ENCODE peak calls at places on chromosomes 3 and 15, in eight cellular contexts. L, K, D, X, Z, Q, H and R are unnamed samples.

GRCh38 chr15:62391565-62392262 is 226.6 kb upstream of the C2CD4B start:
- DNase-seq in Z (peak; percentile 67), H (peak; percentile 14), X (no peak), K (peak; percentile 5), D (peak; percentile 43), Q (peak; percentile 54), L (peak; percentile 75), R (no peak)

GRCh38 chr15:76932090-76932966 is 779 bp downstream of the RCN2 start:
- DNase-seq in Q (no peak), D (no peak), K (peak; percentile 30), L (peak; percentile 4), H (no peak), X (no peak), Z (no peak), R (no peak)

GRCh38 chr3:151093905-151094304 is 8.4 kb downstream of the MED12L start:
- DNase-seq in L (no peak), X (no peak), Q (no peak), K (peak; percentile 79), D (no peak), H (no peak), Z (no peak), R (no peak)

GRCh38 chr3:60301142-60301541 is 950.1 kb downstream of the FHIT start:
- DNase-seq in Z (no peak), Q (no peak), D (no peak), L (no peak), H (no peak), X (no peak), K (no peak), R (peak; percentile 90)

GRCh38 chr3:128499724-128500275 is 6.8 kb upstream of the GATA2 start:
- DNase-seq in Z (no peak), H (no peak), X (no peak), K (no peak), Q (no peak), L (no peak), D (no peak), R (no peak)

GRCh38 chr3:186901135-186901734 is 29.1 kb upstream of the ST6GAL1 start:
- DNase-seq in Z (no peak), X (no peak), L (no peak), D (no peak), Q (no peak), H (no peak), K (no peak), R (peak; percentile 62)

GRCh38 chr3:147616998-147617619 is 207.9 kb downstream of the ZIC1 start:
- DNase-seq in H (no peak), K (peak; percentile 30), L (no peak), Z (no peak), D (no peak), X (peak; percentile 35), Q (no peak), R (no peak)

GRCh38 chr3:149085828-149086231 is 503 bp downstream of the HLTF start:
- DNase-seq in Q (peak; percentile 39), K (peak; percentile 55), X (no peak), Z (no peak), D (no peak), L (no peak), H (no peak), R (peak; percentile 4)

GRCh38 chr15:75114327-75114726 is 87.4 kb upstream of the C15orf39 start:
- DNase-seq in Z (no peak), H (no peak), K (no peak), X (no peak), D (no peak), Q (no peak), L (no peak), R (no peak)

GRCh38 chr3:171282041-171282440 is 178.2 kb downstream of the TNIK start:
- DNase-seq in X (peak; percentile 43), D (no peak), H (no peak), Z (no peak), Q (no peak), K (no peak), L (no peak), R (peak; percentile 26)